ENCODE peak calls at places on chromosomes 11 and 22, in eight cellular contexts. X is mucosa of gallbladder; L is activated T-cell treated with anti-CD3 and anti-CD28 coated beads for 1 hour; A is amniotic stem cell; W is adrenal gland; Z is colonic mucosa; R is activated CD4-positive, alpha-beta T cell treated with anti-CD3 and anti-CD28 coated beads for 24 hours; J is bronchial epithelial cell. V is an unnamed sample.
A peak's percentile ranks its signal among the peaks of the same experiment; 100 is the strongest.

GRCh38 chr11:86592047-86592564 is 80.3 kb downstream of the ME3 start:
- DNase-seq in X (no peak), L (no peak), A (no peak), W (no peak), Z (no peak), R (no peak), J (peak; percentile 67), V (no peak)

GRCh38 chr22:37020192-37020479 is 594 bp downstream of the MPST start:
- DNase-seq in X (no peak), L (no peak), A (peak; percentile 36), W (peak; percentile 58), Z (peak; percentile 80), R (no peak), J (peak; percentile 53), V (peak; percentile 62)

GRCh38 chr11:28439403-28439802 is 331.2 kb downstream of the METTL15 start:
- DNase-seq in X (no peak), L (no peak), A (no peak), W (no peak), Z (no peak), R (no peak), J (no peak), V (no peak)

GRCh38 chr22:42608481-42609361 is 6.0 kb downstream of the POLDIP3 start:
- DNase-seq in X (no peak), L (no peak), A (peak; percentile 28), W (no peak), Z (no peak), R (no peak), J (peak; percentile 39), V (no peak)

GRCh38 chr11:86676533-86677154 is 4.2 kb upstream of the ME3 start:
- DNase-seq in X (no peak), L (no peak), A (no peak), W (no peak), Z (no peak), R (no peak), J (no peak), V (no peak)

GRCh38 chr11:43919852-43920597 is 22.4 kb upstream of the C11orf96 start:
- DNase-seq in X (peak; percentile 43), L (no peak), A (no peak), W (no peak), Z (no peak), R (no peak), J (no peak), V (no peak)

GRCh38 chr22:45656577-45656976 is 15.1 kb upstream of the ATXN10 start:
- DNase-seq in X (no peak), L (no peak), A (no peak), W (no peak), Z (no peak), R (no peak), J (no peak), V (no peak)

GRCh38 chr11:96396637-96397036 is 6.8 kb downstream of the JRKL start:
- DNase-seq in X (no peak), L (no peak), A (no peak), W (no peak), Z (no peak), R (no peak), J (no peak), V (no peak)

GRCh38 chr22:24503137-24503850 is 8.2 kb downstream of the UPB1 start:
- DNase-seq in X (peak; percentile 70), L (peak; percentile 51), A (no peak), W (peak; percentile 63), Z (peak; percentile 52), R (peak; percentile 49), J (peak; percentile 38), V (peak; percentile 33)

GRCh38 chr22:33542153-33542552 is 378.1 kb downstream of the LARGE1 start:
- DNase-seq in X (no peak), L (no peak), A (no peak), W (peak; percentile 54), Z (no peak), R (no peak), J (no peak), V (no peak)

GRCh38 chr11:60349990-60350389 is 22.9 kb downstream of the MS4A6E start:
- DNase-seq in X (no peak), L (no peak), A (no peak), W (no peak), Z (no peak), R (no peak), J (no peak), V (no peak)

GRCh38 chr22:41564563-41564962 is 3.8 kb downstream of the CSDC2 start:
- DNase-seq in X (no peak), L (no peak), A (no peak), W (peak; percentile 69), Z (no peak), R (no peak), J (peak; percentile 24), V (no peak)

GRCh38 chr11:2205214-2205770 is 33.7 kb upstream of the TH start:
- DNase-seq in X (no peak), L (no peak), A (no peak), W (peak; percentile 7), Z (peak; percentile 14), R (no peak), J (no peak), V (no peak)

GRCh38 chr11:127454856-127455255 is 454.3 kb upstream of the KIRREL3 start:
- DNase-seq in X (no peak), L (no peak), A (no peak), W (no peak), Z (no peak), R (no peak), J (no peak), V (no peak)

GRCh38 chr11:99160447-99160846 is 139.7 kb downstream of the CNTN5 start:
- DNase-seq in X (no peak), L (no peak), A (no peak), W (no peak), Z (no peak), R (no peak), J (no peak), V (no peak)

GRCh38 chr11:134452849-134453177 is 40.8 kb upstream of the B3GAT1 start:
- DNase-seq in X (no peak), L (no peak), A (no peak), W (no peak), Z (no peak), R (no peak), J (no peak), V (no peak)

GRCh38 chr11:76523147-76523546 is 78.3 kb downstream of the EMSY start:
- DNase-seq in X (no peak), L (no peak), A (no peak), W (no peak), Z (no peak), R (no peak), J (no peak), V (no peak)

GRCh38 chr11:68962527-68963250 is 18.1 kb downstream of the MRGPRD start:
- DNase-seq in X (no peak), L (no peak), A (no peak), W (no peak), Z (no peak), R (no peak), J (no peak), V (no peak)

GRCh38 chr11:124676386-124676785 is 2.7 kb downstream of the SPA17 start:
- DNase-seq in X (no peak), L (no peak), A (no peak), W (peak; percentile 45), Z (peak; percentile 64), R (no peak), J (peak; percentile 60), V (no peak)